ENCODE peak calls at places on chromosomes 6 and 20, in eight cellular contexts. One of them, this sample, is unnamed. For H3K9me3 and H3K4me1, the result is how much of the 10 kb centered on the place peaks cover.

GRCh38 chr6:3228046-3228671 is 706 bp upstream of the TUBB2B start:
- DNase-seq in MM.1S: peak
- DNase-seq in ovary: no peak
- DNase-seq in heart right ventricle: no peak
- DNase-seq in Peyer's patch: no peak
- DNase-seq in astrocyte: no peak
- DNase-seq in cardiac muscle cell: no peak
- DNase-seq in PC-9: no peak
- DNase-seq in this sample: peak

GRCh38 chr6:51678905-51679620 is 408.4 kb downstream of the PKHD1 start:
- DNase-seq in MM.1S: peak
- DNase-seq in ovary: no peak
- DNase-seq in heart right ventricle: no peak
- DNase-seq in Peyer's patch: no peak
- DNase-seq in astrocyte: no peak
- DNase-seq in cardiac muscle cell: no peak
- DNase-seq in PC-9: no peak
- DNase-seq in this sample: no peak

GRCh38 chr6:80182291-80182690 is 75.8 kb downstream of the BCKDHB start:
- DNase-seq in MM.1S: no peak
- DNase-seq in ovary: no peak
- DNase-seq in heart right ventricle: no peak
- DNase-seq in Peyer's patch: no peak
- DNase-seq in astrocyte: peak
- DNase-seq in cardiac muscle cell: peak
- DNase-seq in PC-9: no peak
- DNase-seq in this sample: no peak

GRCh38 chr6:118668761-118669411 is 17.5 kb upstream of the CEP85L start:
- DNase-seq in MM.1S: no peak
- DNase-seq in ovary: no peak
- DNase-seq in heart right ventricle: no peak
- DNase-seq in Peyer's patch: no peak
- DNase-seq in astrocyte: peak
- DNase-seq in cardiac muscle cell: peak
- DNase-seq in PC-9: no peak
- DNase-seq in this sample: no peak

GRCh38 chr6:170455335-170455979 is 97.7 kb downstream of the PSMB1 start:
- DNase-seq in MM.1S: no peak
- DNase-seq in ovary: no peak
- DNase-seq in heart right ventricle: no peak
- DNase-seq in Peyer's patch: no peak
- DNase-seq in astrocyte: no peak
- DNase-seq in cardiac muscle cell: no peak
- DNase-seq in PC-9: no peak
- DNase-seq in this sample: no peak

GRCh38 chr20:59102722-59103415 is 60.3 kb upstream of the PRELID3B start:
- DNase-seq in MM.1S: no peak
- DNase-seq in ovary: no peak
- DNase-seq in heart right ventricle: no peak
- DNase-seq in Peyer's patch: no peak
- DNase-seq in astrocyte: no peak
- DNase-seq in cardiac muscle cell: no peak
- DNase-seq in PC-9: no peak
- DNase-seq in this sample: no peak

GRCh38 chr6:109236140-109237081 is 141.1 kb downstream of the CEP57L1 start:
- DNase-seq in MM.1S: no peak
- DNase-seq in ovary: no peak
- DNase-seq in heart right ventricle: no peak
- DNase-seq in Peyer's patch: peak
- DNase-seq in astrocyte: no peak
- DNase-seq in cardiac muscle cell: no peak
- DNase-seq in PC-9: no peak
- DNase-seq in this sample: peak

GRCh38 chr20:58092353-58092752 is 136.1 kb downstream of the ANKRD60 start:
- DNase-seq in MM.1S: no peak
- DNase-seq in ovary: no peak
- DNase-seq in heart right ventricle: no peak
- DNase-seq in Peyer's patch: no peak
- DNase-seq in astrocyte: no peak
- DNase-seq in cardiac muscle cell: no peak
- DNase-seq in PC-9: no peak
- DNase-seq in this sample: no peak

GRCh38 chr6:24245275-24245674 is 112.6 kb downstream of the DCDC2 start:
- DNase-seq in MM.1S: no peak
- DNase-seq in ovary: no peak
- DNase-seq in heart right ventricle: no peak
- DNase-seq in Peyer's patch: no peak
- DNase-seq in astrocyte: no peak
- DNase-seq in cardiac muscle cell: no peak
- DNase-seq in PC-9: no peak
- DNase-seq in this sample: no peak

GRCh38 chr20:32511358-32512046 is 73.6 kb downstream of the NOL4L start:
- DNase-seq in MM.1S: no peak
- DNase-seq in ovary: no peak
- DNase-seq in heart right ventricle: no peak
- DNase-seq in Peyer's patch: no peak
- DNase-seq in astrocyte: no peak
- DNase-seq in cardiac muscle cell: no peak
- DNase-seq in PC-9: no peak
- DNase-seq in this sample: no peak

GRCh38 chr6:169867751-169868191 is 116.3 kb downstream of the ERMARD start:
- DNase-seq in MM.1S: no peak
- DNase-seq in ovary: no peak
- DNase-seq in heart right ventricle: no peak
- DNase-seq in Peyer's patch: peak
- DNase-seq in astrocyte: no peak
- DNase-seq in cardiac muscle cell: no peak
- DNase-seq in PC-9: no peak
- DNase-seq in this sample: no peak

GRCh38 chr6:13868236-13868635 is 53.9 kb upstream of the MCUR1 start:
- DNase-seq in MM.1S: no peak
- DNase-seq in ovary: no peak
- DNase-seq in heart right ventricle: no peak
- DNase-seq in Peyer's patch: no peak
- DNase-seq in astrocyte: no peak
- DNase-seq in cardiac muscle cell: no peak
- DNase-seq in PC-9: no peak
- DNase-seq in this sample: no peak

DNA sequence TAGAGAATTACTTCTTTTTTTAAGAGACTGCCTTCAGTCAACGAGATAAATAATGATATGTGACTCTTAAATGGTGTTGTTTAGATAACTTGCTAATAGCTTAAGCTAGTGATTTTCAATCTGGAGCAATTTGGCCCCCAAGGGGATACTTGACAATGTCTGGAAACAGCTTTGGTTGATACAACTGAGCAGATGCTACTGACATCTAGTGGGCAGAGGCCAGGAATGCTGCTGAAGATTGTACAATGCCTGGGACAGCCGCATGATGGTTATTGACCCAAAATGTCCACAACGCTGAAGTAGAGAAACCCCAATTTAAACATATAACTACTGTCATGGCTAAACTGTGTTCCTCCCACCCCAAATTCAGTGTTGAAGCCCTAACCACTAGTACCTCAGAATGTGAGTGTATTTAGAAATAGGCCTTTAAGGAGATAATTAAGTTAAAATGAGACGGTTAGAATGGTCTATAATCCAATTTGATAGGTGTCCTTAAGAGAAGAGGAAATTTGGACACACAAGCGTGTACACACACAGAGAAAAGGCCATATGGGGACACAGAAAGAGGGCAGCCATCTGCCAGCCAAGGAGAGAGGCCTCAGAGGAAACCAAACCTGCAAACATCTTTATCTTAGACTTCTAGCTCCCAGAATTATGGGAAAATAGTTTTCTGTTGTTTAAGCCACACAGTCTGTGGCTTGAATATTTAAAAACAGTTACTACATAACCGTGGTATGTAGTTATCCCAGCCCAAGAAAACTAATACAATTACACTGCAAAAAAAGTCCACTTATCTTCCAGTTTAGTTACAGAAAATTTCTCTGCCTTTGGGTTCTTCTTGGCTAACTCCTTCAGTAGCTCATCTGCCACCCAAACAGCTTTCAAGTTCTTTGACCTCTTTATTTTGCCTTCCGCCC is 22.2 kb downstream of the RWDD2A start:
- DNase-seq in MM.1S: peak
- DNase-seq in ovary: peak
- DNase-seq in heart right ventricle: peak
- DNase-seq in Peyer's patch: peak
- DNase-seq in astrocyte: peak
- DNase-seq in cardiac muscle cell: peak
- DNase-seq in PC-9: no peak
- DNase-seq in this sample: peak
- TF ChIP-seq CTCF in MM.1S: peak
- TF ChIP-seq CTCF in ovary: peak
- TF ChIP-seq CTCF in heart right ventricle: peak
- TF ChIP-seq CTCF in Peyer's patch: peak
- TF ChIP-seq CTCF in astrocyte: peak
- TF ChIP-seq CTCF in cardiac muscle cell: peak
- TF ChIP-seq CTCF in PC-9: peak
- TF ChIP-seq CTCF in this sample: peak

DNA sequence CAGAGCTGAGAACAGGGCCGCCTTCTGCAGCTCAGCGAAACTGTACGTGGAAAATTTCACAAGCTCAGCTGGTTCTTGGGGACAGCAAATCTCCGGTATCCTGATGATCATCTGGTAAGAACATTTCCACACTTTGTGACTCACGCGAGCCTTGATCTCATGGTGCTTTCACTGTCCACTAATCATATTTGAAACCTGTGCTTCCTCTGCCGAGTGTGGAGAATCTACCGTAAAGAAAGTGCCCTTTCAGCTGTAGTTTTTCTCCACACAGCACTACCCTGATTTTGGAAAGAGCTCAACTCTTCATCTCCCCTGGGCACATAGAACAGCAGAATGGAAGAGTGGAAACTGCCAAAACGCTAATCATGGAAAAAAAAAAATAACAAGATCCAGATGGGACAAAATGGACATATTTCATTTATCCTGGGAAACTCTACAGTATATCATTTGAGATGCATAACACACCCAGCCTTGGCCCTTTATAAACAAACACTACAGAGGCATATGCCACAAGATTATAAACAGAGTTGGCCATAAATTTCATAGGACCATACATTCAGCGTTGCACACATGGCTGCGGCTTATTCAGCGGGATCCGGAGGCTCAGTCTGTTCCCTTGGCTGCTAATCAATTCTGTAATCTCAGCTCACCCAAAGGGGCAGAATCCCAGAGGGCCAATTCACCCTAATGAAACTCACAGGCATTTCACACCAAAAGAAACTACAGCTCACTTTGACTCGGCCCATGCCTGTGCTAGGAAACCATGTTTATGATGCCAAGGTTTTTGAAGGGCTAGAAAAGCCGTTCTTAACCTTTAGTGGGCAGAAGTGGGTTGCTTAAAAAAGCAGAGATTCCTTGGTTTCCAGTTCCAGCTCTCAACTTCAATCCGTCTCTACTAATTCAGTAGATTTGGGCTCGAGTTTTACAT is 434.6 kb downstream of the HDGFL1 start:
- DNase-seq in MM.1S: no peak
- DNase-seq in ovary: no peak
- DNase-seq in heart right ventricle: no peak
- DNase-seq in Peyer's patch: no peak
- DNase-seq in astrocyte: no peak
- DNase-seq in cardiac muscle cell: peak
- DNase-seq in PC-9: no peak
- DNase-seq in this sample: no peak
- H3K9me3 ChIP-seq in MM.1S: under half
- H3K9me3 ChIP-seq in ovary: under half
- H3K9me3 ChIP-seq in heart right ventricle: under half
- H3K9me3 ChIP-seq in Peyer's patch: under half
- H3K9me3 ChIP-seq in astrocyte: under half
- H3K9me3 ChIP-seq in cardiac muscle cell: under half
- H3K9me3 ChIP-seq in PC-9: under half
- H3K9me3 ChIP-seq in this sample: under half

GRCh38 chr6:44286285-44286565 is 16.0 kb downstream of the TMEM151B start:
- DNase-seq in MM.1S: no peak
- DNase-seq in ovary: no peak
- DNase-seq in heart right ventricle: no peak
- DNase-seq in Peyer's patch: no peak
- DNase-seq in astrocyte: no peak
- DNase-seq in cardiac muscle cell: no peak
- DNase-seq in PC-9: no peak
- DNase-seq in this sample: no peak
- H3K4me1 ChIP-seq in MM.1S: under half
- H3K4me1 ChIP-seq in ovary: under half
- H3K4me1 ChIP-seq in heart right ventricle: under half
- H3K4me1 ChIP-seq in Peyer's patch: under half
- H3K4me1 ChIP-seq in astrocyte: under half
- H3K4me1 ChIP-seq in cardiac muscle cell: under half
- H3K4me1 ChIP-seq in PC-9: under half
- H3K4me1 ChIP-seq in this sample: under half

DNA sequence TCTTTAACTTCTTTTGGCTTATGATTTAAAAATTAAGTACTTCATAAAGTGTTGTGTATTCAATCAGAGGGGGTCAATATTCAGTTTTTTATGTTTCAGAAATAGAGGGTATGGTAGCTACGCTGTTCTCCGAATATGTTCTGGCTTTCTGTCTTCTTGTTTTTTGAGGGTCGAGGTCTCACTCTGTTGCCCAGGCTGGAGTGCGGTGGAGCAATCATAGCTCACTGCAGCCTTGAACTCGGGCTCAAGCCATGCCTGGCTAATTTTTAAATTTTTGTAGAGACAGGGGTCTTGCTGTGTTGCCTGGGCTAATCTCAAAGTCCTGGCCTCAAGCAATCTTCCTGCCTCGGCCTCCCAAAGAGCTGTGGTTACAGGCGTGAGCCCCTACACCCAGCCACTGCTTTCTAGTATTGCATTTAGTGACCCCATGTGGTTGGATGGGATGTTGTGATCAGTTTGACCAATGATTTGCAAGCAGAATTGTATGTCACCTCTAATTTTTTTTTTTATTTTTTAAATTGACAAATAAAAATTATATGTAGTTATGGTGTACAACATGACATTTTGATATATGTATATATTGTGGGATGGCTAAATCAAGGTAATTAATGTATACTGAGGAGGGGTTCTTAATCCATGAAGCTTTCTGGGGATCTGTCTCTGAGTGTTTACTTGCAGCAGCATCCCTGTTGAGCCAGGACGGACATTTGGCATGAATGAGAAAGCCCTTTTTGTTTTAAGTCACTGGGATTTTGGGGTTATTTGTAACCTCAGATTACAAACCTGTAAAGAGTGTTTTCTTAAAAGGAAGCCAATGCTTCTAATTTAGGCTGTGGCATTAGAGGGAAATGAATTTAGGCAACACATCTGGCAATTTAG is 38.5 kb upstream of the DEK start:
- DNase-seq in MM.1S: no peak
- DNase-seq in ovary: no peak
- DNase-seq in heart right ventricle: no peak
- DNase-seq in Peyer's patch: peak
- DNase-seq in astrocyte: no peak
- DNase-seq in cardiac muscle cell: peak
- DNase-seq in PC-9: no peak
- DNase-seq in this sample: peak
- TF ChIP-seq CTCF in MM.1S: no peak
- TF ChIP-seq CTCF in ovary: no peak
- TF ChIP-seq CTCF in heart right ventricle: peak
- TF ChIP-seq CTCF in Peyer's patch: no peak
- TF ChIP-seq CTCF in astrocyte: no peak
- TF ChIP-seq CTCF in cardiac muscle cell: no peak
- TF ChIP-seq CTCF in PC-9: no peak
- TF ChIP-seq CTCF in this sample: peak